ENCODE peak calls at places on chromosomes 5 and 9, in five cellular contexts. O is AG04450, H is A549, W is tibial artery, E is upper lobe of right lung. Z is an unnamed sample.

GRCh38 chr5:139061274-139061673 is 136.9 kb downstream of the SIL1 start:
- DNase-seq in E (peak), W (peak), O (no peak), H (no peak), Z (no peak)

GRCh38 chr5:14400085-14400484 is 181.5 kb upstream of the OTULINL start:
- DNase-seq in H (no peak), O (no peak), E (no peak), W (no peak), Z (no peak)

GRCh38 chr5:45741110-45741509 is 44.9 kb upstream of the HCN1 start:
- DNase-seq in E (no peak), W (no peak), O (no peak), H (no peak), Z (no peak)

GRCh38 chr9:105299190-105299854 is 54.9 kb downstream of the SLC44A1 start:
- DNase-seq in H (peak), W (peak), O (peak), E (no peak), Z (no peak)

GRCh38 chr9:134933076-134933659 is 15.5 kb upstream of the FCN1 start:
- DNase-seq in O (no peak), H (no peak), E (no peak), W (no peak), Z (no peak)

GRCh38 chr5:159971038-159971437 is 37.9 kb upstream of the TTC1 start:
- DNase-seq in H (no peak), E (no peak), O (no peak), W (no peak), Z (no peak)

GRCh38 chr9:110116543-110116885 is 91.4 kb downstream of the C9orf152 start:
- DNase-seq in W (no peak), O (peak), E (no peak), H (peak), Z (no peak)

GRCh38 chr9:113349434-113350337 is at the start of gene BSPRY:
- DNase-seq in H (no peak), W (no peak), E (peak), O (no peak), Z (peak)

DNA sequence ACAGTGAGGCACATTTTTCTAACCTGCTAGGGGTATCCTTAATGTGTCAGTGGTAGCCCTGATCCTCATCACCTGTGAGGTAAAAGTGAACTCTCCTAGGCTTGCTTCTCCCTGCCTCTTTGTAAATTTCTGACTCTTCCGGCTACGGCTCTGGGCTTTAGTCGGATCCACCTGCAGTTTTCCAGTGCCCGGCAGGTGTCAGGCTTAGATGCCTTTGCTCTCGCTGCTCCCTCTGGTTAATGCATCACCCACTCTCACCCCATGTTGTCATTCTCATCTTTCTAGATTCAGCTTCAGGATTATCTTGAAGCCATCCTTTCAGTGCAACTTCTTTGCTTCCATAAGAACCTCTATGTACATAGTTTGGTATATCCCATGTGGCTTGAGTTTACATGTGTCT is 3.6 kb downstream of the CEP78 start:
- DNase-seq in H (peak), O (no peak), E (no peak), W (no peak), Z (peak)
- TF ChIP-seq CTCF in H (peak), O (peak), E (peak), W (no peak), Z (peak)

GRCh38 chr9:98085955-98086354 is 29.4 kb downstream of the NANS start:
- DNase-seq in O (no peak), H (peak), E (no peak), W (peak), Z (no peak)

GRCh38 chr9:98086461-98086860 is 29.9 kb downstream of the NANS start:
- DNase-seq in E (no peak), H (no peak), O (no peak), W (no peak), Z (no peak)

GRCh38 chr9:98084396-98084795 is 27.9 kb downstream of the NANS start:
- DNase-seq in O (no peak), H (no peak), E (no peak), W (no peak), Z (no peak)

GRCh38 chr9:98085058-98085457 is 28.5 kb downstream of the NANS start:
- DNase-seq in W (peak), O (no peak), E (no peak), H (no peak), Z (no peak)

GRCh38 chr9:98087420-98088354 is 31.2 kb downstream of the NANS start:
- DNase-seq in H (no peak), O (no peak), W (peak), E (peak), Z (peak)
- TF ChIP-seq CTCF in H (no peak), O (no peak), W (no peak), E (no peak), Z (no peak)

GRCh38 chr9:2241461-2241874 is 226.3 kb downstream of the SMARCA2 start:
- DNase-seq in W (no peak), H (peak), O (peak), E (peak), Z (peak)

GRCh38 chr9:2243666-2244555 is 228.8 kb downstream of the SMARCA2 start:
- DNase-seq in W (no peak), E (no peak), H (no peak), O (no peak), Z (no peak)

GRCh38 chr9:2242778-2243395 is 227.7 kb downstream of the SMARCA2 start:
- DNase-seq in O (no peak), W (no peak), H (no peak), E (no peak), Z (no peak)

DNA sequence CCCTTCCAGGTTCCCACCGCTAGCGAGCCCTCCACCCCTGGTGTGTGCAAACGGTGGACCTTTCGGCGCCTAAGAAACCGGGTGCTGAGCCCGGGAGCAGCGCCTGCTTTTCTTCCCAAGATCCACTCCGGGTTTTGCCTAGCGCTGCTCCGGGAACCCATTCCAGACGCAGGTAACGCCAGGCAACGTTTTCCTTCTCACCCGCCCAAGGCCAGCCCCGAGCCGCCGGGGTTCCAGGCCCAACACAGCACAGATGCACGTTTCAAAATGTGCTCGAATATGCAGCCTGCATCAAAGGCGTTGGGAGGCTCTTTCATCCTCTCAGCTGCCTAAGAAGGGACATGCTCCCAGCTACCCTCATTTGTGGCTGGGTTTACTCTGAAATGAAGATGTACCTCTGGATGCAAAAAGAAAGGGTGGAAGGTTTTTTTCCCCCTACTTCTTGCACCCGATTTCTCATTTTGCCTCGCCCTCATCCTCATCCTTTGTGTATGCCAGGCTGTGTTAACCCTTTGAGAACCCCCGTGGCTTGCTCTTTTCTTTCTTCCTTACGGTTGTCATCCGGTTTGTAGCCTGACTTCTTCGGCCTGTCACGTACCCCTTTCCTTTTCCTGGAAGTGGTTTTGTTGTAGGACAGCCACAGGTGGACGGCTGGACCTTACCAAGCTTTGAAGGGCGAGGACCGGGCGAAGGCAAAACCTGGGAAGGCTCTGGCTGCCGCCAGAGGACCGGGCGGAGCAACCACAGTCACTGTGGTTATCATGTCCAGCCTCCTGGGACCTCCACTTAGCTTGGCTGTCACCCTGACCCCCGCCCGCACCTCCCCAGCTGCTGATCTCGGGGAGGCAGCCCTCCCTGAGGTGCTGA is 227.0 kb downstream of the SMARCA2 start:
- DNase-seq in W (peak), H (peak), O (peak), E (peak), Z (peak)
- TF ChIP-seq CTCF in W (no peak), H (no peak), O (no peak), E (no peak), Z (no peak)

GRCh38 chr5:145697251-145698016 is 137.7 kb downstream of the PRELID2 start:
- DNase-seq in W (no peak), E (no peak), H (peak), O (peak), Z (peak)
- TF ChIP-seq CTCF in W (peak), E (peak), H (peak), O (peak), Z (peak)

GRCh38 chr9:133656211-133657119 is 20.3 kb downstream of the DBH start:
- DNase-seq in O (no peak), E (no peak), W (no peak), H (no peak), Z (no peak)
- TF ChIP-seq CTCF in O (no peak), E (no peak), W (no peak), H (no peak), Z (no peak)

GRCh38 chr5:179533024-179533423 is 17.3 kb upstream of the RUFY1 start:
- DNase-seq in W (no peak), O (no peak), H (no peak), E (no peak), Z (no peak)
- TF ChIP-seq CTCF in W (no peak), O (no peak), H (no peak), E (no peak), Z (no peak)

GRCh38 chr5:10475931-10476687 is 34.4 kb downstream of the ROPN1L start:
- DNase-seq in E (no peak), H (no peak), O (no peak), W (no peak), Z (no peak)
- TF ChIP-seq CTCF in E (no peak), H (no peak), O (no peak), W (no peak), Z (no peak)

GRCh38 chr5:140801494-140801841 is 611 bp downstream of the PCDHA3 start:
- DNase-seq in W (no peak), H (peak), E (no peak), O (no peak), Z (no peak)

GRCh38 chr5:140808889-140809291 is 2.0 kb downstream of the PCDHA4 start:
- DNase-seq in O (no peak), E (peak), H (no peak), W (no peak), Z (no peak)

GRCh38 chr5:140802781-140803271 is 2.0 kb downstream of the PCDHA3 start:
- DNase-seq in O (no peak), W (peak), H (no peak), E (no peak), Z (no peak)

GRCh38 chr5:140806834-140807775 is at the start of gene PCDHA4:
- DNase-seq in O (no peak), H (peak), W (no peak), E (peak), Z (peak)
- TF ChIP-seq CTCF in O (peak), H (peak), W (peak), E (peak), Z (peak)

GRCh38 chr5:81189875-81190467 is 43.2 kb upstream of the CKMT2 start:
- DNase-seq in H (no peak), E (no peak), O (no peak), W (no peak), Z (no peak)

GRCh38 chr5:81191726-81192125 is 41.4 kb upstream of the CKMT2 start:
- DNase-seq in H (no peak), E (no peak), O (no peak), W (no peak), Z (no peak)

GRCh38 chr5:81195334-81195929 is 37.7 kb upstream of the CKMT2 start:
- DNase-seq in E (no peak), W (no peak), H (no peak), O (no peak), Z (no peak)

GRCh38 chr5:81194633-81195333 is 38.3 kb upstream of the CKMT2 start:
- DNase-seq in H (peak), W (peak), E (peak), O (peak), Z (peak)

GRCh38 chr5:81192351-81192750 is 40.8 kb upstream of the CKMT2 start:
- DNase-seq in H (no peak), O (no peak), E (no peak), W (no peak), Z (no peak)
- TF ChIP-seq CTCF in H (no peak), O (no peak), E (no peak), W (no peak), Z (no peak)

Z was measured in nephron progenitor cell.